ENCODE peak calls at places on chromosomes 7 and 10, in four cellular contexts. I, O, L and X are unnamed samples.

GRCh38 chr7:112476390-112477052 is 4.3 kb upstream of the LSMEM1 start:
- DNase-seq in I (no peak), L (no peak), O (no peak), X (no peak)

GRCh38 chr10:12504176-12504575 is 154.8 kb downstream of the CAMK1D start:
- DNase-seq in O (no peak), L (no peak), I (no peak), X (no peak)

GRCh38 chr7:113060100-113060499 is 26.5 kb downstream of the GPR85 start:
- DNase-seq in I (no peak), O (no peak), L (no peak), X (no peak)

GRCh38 chr7:5629941-5630340 is 151.5 kb downstream of the RNF216 start:
- DNase-seq in I (no peak), L (no peak), O (no peak), X (peak)

GRCh38 chr10:124680675-124681074 is 63.5 kb downstream of the FAM53B start:
- DNase-seq in L (no peak), O (no peak), I (no peak), X (no peak)

GRCh38 chr7:4013793-4014192 is 668.3 kb upstream of the FOXK1 start:
- DNase-seq in I (no peak), L (no peak), O (no peak), X (no peak)

GRCh38 chr7:14900051-14900450 is 2.5 kb downstream of the DGKB start:
- DNase-seq in L (no peak), O (no peak), I (no peak), X (no peak)

GRCh38 chr10:90742189-90742588 is 115.7 kb downstream of the HTR7 start:
- DNase-seq in O (no peak), L (no peak), I (no peak), X (peak)

GRCh38 chr7:105376901-105377533 is 11.7 kb downstream of the SRPK2 start:
- DNase-seq in I (no peak), L (no peak), O (no peak), X (no peak)